ENCODE peak calls at places on chromosome 1, in seven cellular contexts. H is fibroblast of mammary gland, R is lung, V is stomach, C is prostate gland, I is WERI-Rb-1, J is body of pancreas. E is an unnamed sample.
A peak's percentile ranks its signal among the peaks of the same experiment; 100 is the strongest.

GRCh38 chr1:1960480-1961196 is 41.6 kb upstream of the TMEM52 start:
- DNase-seq in J (no peak), I (no peak), V (no peak), R (no peak), H (peak; percentile 41), C (no peak), E (peak; percentile 70)

GRCh38 chr1:166189126-166189525 is 22.3 kb upstream of the FAM78B start:
- DNase-seq in V (no peak), J (no peak), H (no peak), C (no peak), R (no peak), I (no peak), E (no peak)

GRCh38 chr1:44808938-44809917 is 905 bp downstream of the BTBD19 start:
- DNase-seq in V (peak; percentile 51), C (no peak), R (peak; percentile 62), H (peak; percentile 85), I (no peak), J (peak; percentile 63), E (peak; percentile 70)

GRCh38 chr1:3457910-3458621 is 3.6 kb downstream of the ARHGEF16 start:
- DNase-seq in R (no peak), V (peak; percentile 58), C (peak; percentile 52), J (no peak), H (no peak), I (peak; percentile 70), E (no peak)

GRCh38 chr1:104073463-104073902 is 323.8 kb downstream of the AMY1C start:
- DNase-seq in C (no peak), H (no peak), V (no peak), J (no peak), R (no peak), I (no peak), E (no peak)

GRCh38 chr1:64537942-64538341 is 68.0 kb downstream of the CACHD1 start:
- DNase-seq in R (no peak), J (peak; percentile 47), H (no peak), C (no peak), I (no peak), V (no peak), E (no peak)

GRCh38 chr1:209869242-209870149 is 41.7 kb downstream of the UTP25 start:
- DNase-seq in H (peak; percentile 57), I (no peak), V (no peak), J (peak; percentile 43), C (no peak), R (no peak), E (peak; percentile 76)

GRCh38 chr1:34441661-34442060 is 265.0 kb downstream of the C1orf94 start:
- DNase-seq in V (no peak), C (no peak), R (no peak), I (peak; percentile 7), J (no peak), H (no peak), E (no peak)

GRCh38 chr1:101371259-101371658 is 134.4 kb downstream of the S1PR1 start:
- DNase-seq in C (no peak), J (no peak), I (no peak), R (no peak), V (no peak), H (peak; percentile 87), E (peak; percentile 38)

DNA sequence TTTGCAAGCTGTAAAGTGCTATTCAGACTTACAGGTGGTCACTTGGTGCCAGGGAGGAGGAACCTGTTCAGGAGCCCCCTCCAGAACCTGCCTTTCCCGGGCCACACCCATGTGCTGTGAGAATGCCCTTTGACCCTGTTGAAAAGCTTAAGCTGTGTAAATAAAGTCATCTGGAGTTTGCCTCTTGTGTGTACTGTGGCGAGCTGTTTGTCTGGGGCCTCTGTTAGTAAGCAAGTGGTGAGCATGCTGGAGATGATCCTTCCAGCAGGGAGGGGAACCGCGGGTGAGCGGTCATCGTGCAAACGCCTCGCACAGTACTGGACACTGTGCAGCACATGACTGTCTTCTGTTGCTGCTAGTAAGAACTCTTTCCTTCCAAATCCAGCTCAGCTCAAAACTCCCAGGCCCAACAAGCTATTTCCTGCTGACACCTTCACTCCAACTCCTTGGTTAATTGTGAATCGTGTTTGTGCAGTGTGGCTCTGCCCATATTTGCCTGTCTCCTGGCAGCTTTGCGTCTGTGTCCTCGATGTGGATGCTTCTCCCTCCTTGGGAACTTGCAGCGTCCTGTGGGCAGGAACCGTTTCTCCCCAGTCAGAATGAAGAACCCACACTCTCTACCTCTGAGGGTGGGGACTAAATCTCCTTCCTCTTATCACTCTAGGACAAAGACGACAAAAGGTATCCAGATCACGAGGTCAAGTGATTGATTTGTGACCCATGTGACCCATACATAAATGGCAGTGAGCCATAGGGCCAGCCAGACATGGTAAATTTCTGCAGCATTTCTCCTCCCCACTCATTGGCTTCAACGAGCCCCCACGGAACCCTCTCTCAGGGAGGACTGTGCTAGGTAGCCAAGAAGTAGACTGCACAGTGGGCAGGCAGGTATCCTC is 13.9 kb upstream of the BTG2 start:
- DNase-seq in R (no peak), V (peak; percentile 50), C (no peak), H (no peak), I (peak; percentile 69), J (peak; percentile 64), E (no peak)
- H3K4me3 ChIP-seq in R (no peak overlapping the region), V (no peak overlapping the region), C (no peak overlapping the region), H (no peak overlapping the region), I (no peak overlapping the region), J (no peak overlapping the region), E (no peak overlapping the region)

GRCh38 chr1:26692211-26692792 is 3.5 kb upstream of the ARID1A start:
- DNase-seq in R (peak; percentile 88), V (peak; percentile 83), C (peak; percentile 90), I (peak; percentile 91), J (peak; percentile 88), H (peak; percentile 91), E (peak; percentile 97)
- TF ChIP-seq CTCF in R (no peak), V (no peak), C (peak; percentile 9), I (peak; percentile 15), J (no peak), H (no peak), E (peak; percentile 21)

DNA sequence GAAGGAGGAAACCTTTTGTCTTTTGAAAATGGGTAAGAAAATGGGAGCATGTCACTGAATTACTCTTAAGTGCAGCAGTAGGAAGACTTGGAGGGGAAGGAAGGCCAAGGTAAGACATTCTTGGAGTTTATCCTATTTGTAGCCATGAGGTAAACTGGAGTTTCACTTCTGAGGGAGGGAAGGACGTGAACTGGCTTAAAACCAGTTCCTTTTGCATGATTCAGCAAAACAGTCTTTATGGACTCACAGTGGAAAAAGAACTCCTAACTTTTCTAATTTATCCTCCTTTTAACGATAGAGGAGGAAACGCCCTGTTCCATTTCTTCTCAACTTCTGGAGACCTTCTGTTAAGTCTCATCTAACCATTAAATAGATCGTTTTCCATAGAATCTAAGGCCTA is 2.5 kb downstream of the PRDX6 start:
- DNase-seq in C (no peak), R (no peak), I (no peak), J (no peak), H (peak; percentile 52), V (no peak), E (peak; percentile 58)
- H3K4me3 ChIP-seq in C (no peak overlapping the region), R (no peak overlapping the region), I (no peak overlapping the region), J (no peak overlapping the region), H (peak overlapping the region; percentile 32), V (peak overlapping the region; percentile 78), E (peak overlapping the region; percentile 90)

GRCh38 chr1:152495066-152495675 is 15.4 kb upstream of the LCE5A start:
- DNase-seq in R (no peak), C (no peak), V (no peak), H (peak; percentile 46), I (peak; percentile 70), J (no peak), E (peak; percentile 25)
- TF ChIP-seq CTCF in R (peak; percentile 10), C (no peak), V (no peak), H (peak; percentile 86), I (peak; percentile 89), J (no peak), E (peak; percentile 65)

GRCh38 chr1:180194048-180194425 is 36.0 kb upstream of the LHX4 start:
- DNase-seq in V (no peak), C (no peak), R (no peak), H (no peak), J (no peak), I (no peak), E (no peak)
- H3K4me3 ChIP-seq in V (no peak overlapping the region), C (no peak overlapping the region), R (no peak overlapping the region), H (no peak overlapping the region), J (no peak overlapping the region), I (no peak overlapping the region), E (no peak overlapping the region)

DNA sequence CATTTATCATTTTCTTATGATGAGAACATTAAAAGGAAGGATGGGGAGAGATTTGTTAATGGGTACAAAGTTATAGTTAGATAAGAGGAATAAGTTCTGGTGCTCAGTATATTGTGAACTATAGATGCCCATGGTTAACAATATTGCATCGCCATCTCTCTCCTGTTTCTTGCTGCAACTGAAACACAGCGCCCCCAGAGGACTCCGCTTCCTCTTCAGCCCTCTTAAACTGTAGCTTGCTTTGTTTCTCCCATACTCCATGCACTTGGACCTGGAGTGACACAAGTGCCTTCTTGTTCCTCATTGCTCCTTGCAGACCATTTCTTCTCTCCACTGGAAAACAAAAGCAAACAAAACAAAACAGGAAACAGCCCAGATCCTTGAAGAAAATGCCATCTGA is 70.1 kb upstream of the NTPCR start:
- DNase-seq in V (peak; percentile 28), J (peak; percentile 28), H (peak; percentile 33), I (peak; percentile 69), R (no peak), C (no peak), E (peak; percentile 13)
- TF ChIP-seq CTCF in V (peak; percentile 9), J (peak; percentile 29), H (peak; percentile 51), I (peak; percentile 83), R (no peak), C (no peak), E (peak; percentile 47)

GRCh38 chr1:25598879-25599278 is 17.7 kb upstream of the MAN1C1 start:
- DNase-seq in H (no peak), R (no peak), V (no peak), C (no peak), J (no peak), I (no peak), E (no peak)
- H3K4me3 ChIP-seq in H (no peak overlapping the region), R (no peak overlapping the region), V (no peak overlapping the region), C (no peak overlapping the region), J (no peak overlapping the region), I (no peak overlapping the region), E (no peak overlapping the region)

E was measured in fibroblast of the aortic adventitia.